ENCODE peak calls at places on chromosomes 6 and 20, in five cellular contexts. M is CD4-positive, CD25-positive, alpha-beta regulatory T cell; L is ascending aorta; O is CD8-positive, alpha-beta memory T cell; K is heart right ventricle. Z is an unnamed sample.

GRCh38 chr6:138129190-138129589 is 22.0 kb upstream of the PERP start:
- DNase-seq in M (no peak), O (no peak), K (no peak), L (no peak), Z (no peak)

GRCh38 chr6:53793318-53793975 is 1.4 kb upstream of the LRRC1 start:
- DNase-seq in K (peak; percentile 17), M (peak; percentile 45), O (peak; percentile 11), L (no peak), Z (peak; percentile 73)

GRCh38 chr6:8175046-8175777 is 72.9 kb upstream of the EEF1E1 start:
- DNase-seq in K (no peak), M (no peak), O (no peak), L (no peak), Z (no peak)

GRCh38 chr6:7725412-7725811 is 487 bp upstream of the BMP6 start:
- DNase-seq in L (no peak), O (no peak), K (no peak), M (no peak), Z (no peak)

GRCh38 chr20:44017905-44018683 is 103.4 kb downstream of the TOX2 start:
- DNase-seq in M (no peak), L (peak; percentile 31), K (peak; percentile 26), O (no peak), Z (no peak)

GRCh38 chr20:45999908-46000570 is 8.7 kb upstream of the MMP9 start:
- DNase-seq in L (no peak), O (no peak), M (no peak), K (no peak), Z (no peak)

GRCh38 chr20:51366155-51366886 is 176.2 kb downstream of the NFATC2 start:
- DNase-seq in O (no peak), L (peak; percentile 53), K (peak; percentile 27), M (no peak), Z (no peak)

GRCh38 chr20:16040742-16041141 is 532.5 kb downstream of the KIF16B start:
- DNase-seq in M (no peak), K (no peak), L (no peak), O (no peak), Z (no peak)

GRCh38 chr20:44136579-44136978 is 50.4 kb downstream of the JPH2 start:
- DNase-seq in M (no peak), L (no peak), O (no peak), K (no peak), Z (no peak)

GRCh38 chr6:2101213-2101612 is 144.2 kb downstream of the GMDS start:
- DNase-seq in M (no peak), K (no peak), O (no peak), L (no peak), Z (no peak)

GRCh38 chr6:69881322-69882151 is 15.2 kb downstream of the COL19A1 start:
- DNase-seq in O (no peak), L (no peak), K (no peak), M (no peak), Z (no peak)

GRCh38 chr20:50197463-50197862 is 6.8 kb downstream of the CEBPB start:
- DNase-seq in M (no peak), O (no peak), L (no peak), K (no peak), Z (no peak)

GRCh38 chr20:24109008-24109407 is 120.4 kb upstream of the GGTLC1 start:
- DNase-seq in L (no peak), O (peak; percentile 46), K (no peak), M (no peak), Z (no peak)

GRCh38 chr6:155765275-155766194 is 309.9 kb upstream of the NOX3 start:
- DNase-seq in M (no peak), O (no peak), K (no peak), L (no peak), Z (no peak)

GRCh38 chr6:43268782-43269272 is 25.5 kb downstream of the TTBK1 start:
- DNase-seq in O (no peak), K (no peak), L (no peak), M (no peak), Z (no peak)

GRCh38 chr6:28587011-28587745 is 61.5 kb downstream of the GPX5 start:
- DNase-seq in K (peak; percentile 19), L (no peak), M (peak; percentile 85), O (peak; percentile 13), Z (no peak)

GRCh38 chr20:1298166-1298565 is 30.8 kb downstream of the SDCBP2 start:
- DNase-seq in L (no peak), O (no peak), K (no peak), M (no peak), Z (no peak)

GRCh38 chr6:96509281-96509680 is 12.3 kb upstream of the UFL1 start:
- DNase-seq in K (no peak), M (no peak), L (no peak), O (no peak), Z (no peak)

GRCh38 chr6:49300443-49300842 is 162.6 kb downstream of the MMUT start:
- DNase-seq in K (no peak), L (no peak), M (no peak), O (no peak), Z (no peak)

GRCh38 chr6:31037169-31037568 is 26.9 kb downstream of the MUC22 start:
- DNase-seq in K (no peak), O (no peak), M (no peak), L (no peak), Z (no peak)

GRCh38 chr6:24589334-24589733 is 56.7 kb downstream of the KIAA0319 start:
- DNase-seq in M (no peak), O (no peak), K (no peak), L (no peak), Z (no peak)

GRCh38 chr6:15521516-15521915 is 141.3 kb downstream of the DTNBP1 start:
- DNase-seq in K (no peak), L (no peak), M (no peak), O (no peak), Z (no peak)

GRCh38 chr6:129434091-129434490 is 275.9 kb downstream of the ARHGAP18 start:
- DNase-seq in L (no peak), K (no peak), M (no peak), O (no peak), Z (no peak)

GRCh38 chr20:22577515-22578220 is 6.7 kb downstream of the FOXA2 start:
- DNase-seq in O (no peak), K (no peak), M (no peak), L (no peak), Z (no peak)
- H3K4me3 ChIP-seq in O (no peak overlapping the region), K (no peak overlapping the region), M (no peak overlapping the region), L (no peak overlapping the region), Z (no peak overlapping the region)

DNA sequence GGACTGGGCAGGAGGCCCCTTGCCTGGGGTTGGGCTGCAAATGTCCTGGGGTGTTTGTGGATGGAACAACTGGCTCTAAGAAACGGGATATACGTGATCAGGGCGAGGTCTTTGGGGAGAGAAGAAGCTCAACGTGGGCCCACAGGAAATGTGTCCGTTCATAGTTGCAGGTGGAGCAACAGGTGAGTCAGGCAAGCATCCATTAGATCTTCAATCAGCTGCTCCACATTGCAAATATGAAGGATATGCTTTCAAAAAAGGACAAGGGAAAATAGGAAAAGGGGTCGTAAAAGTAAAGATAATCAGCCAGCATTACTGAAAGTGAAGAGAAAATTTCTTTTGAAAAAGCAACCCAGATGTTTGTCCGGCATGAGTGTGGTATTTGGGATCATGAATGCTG is 251.0 kb downstream of the CDH4 start:
- DNase-seq in L (no peak), K (no peak), M (no peak), O (no peak), Z (no peak)
- H3K4me3 ChIP-seq in L (no peak overlapping the region), K (no peak overlapping the region), M (no peak overlapping the region), O (no peak overlapping the region), Z (no peak overlapping the region)

GRCh38 chr20:10218536-10219451 is at the start of gene SNAP25:
- DNase-seq in M (peak; percentile 54), O (peak; percentile 36), K (no peak), L (no peak), Z (peak; percentile 78)

GRCh38 chr20:10219993-10220750 is 1.5 kb downstream of the SNAP25 start:
- DNase-seq in K (no peak), L (no peak), M (no peak), O (no peak), Z (no peak)

GRCh38 chr20:10217517-10218410 is 866 bp upstream of the SNAP25 start:
- DNase-seq in O (no peak), K (no peak), M (no peak), L (peak; percentile 40), Z (no peak)

GRCh38 chr20:10221022-10221421 is 2.4 kb downstream of the SNAP25 start:
- DNase-seq in M (no peak), K (no peak), O (no peak), L (no peak), Z (no peak)

DNA sequence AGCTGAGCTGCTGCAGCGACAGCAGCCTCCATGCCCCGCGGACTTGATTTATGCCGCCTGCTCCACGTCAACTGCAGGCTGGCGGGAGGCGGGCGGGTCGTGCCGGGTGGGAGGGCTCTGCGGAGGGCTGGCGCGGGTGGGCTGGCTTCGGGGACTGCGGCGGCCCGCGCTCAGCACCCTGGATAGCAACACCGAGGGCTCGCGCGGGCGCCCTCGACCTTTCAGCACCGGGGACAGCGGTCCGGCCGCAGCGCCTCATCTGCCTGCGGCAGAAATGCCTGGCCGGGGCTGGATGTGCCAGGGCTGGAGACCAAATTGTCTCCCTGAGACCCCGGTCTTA is 792 bp downstream of the SNAP25 start:
- DNase-seq in O (peak; percentile 49), L (no peak), M (peak; percentile 33), K (peak; percentile 66), Z (peak; percentile 39)
- H3K4me3 ChIP-seq in O (no peak overlapping the region), L (peak overlapping the region; percentile 72), M (no peak overlapping the region), K (no peak overlapping the region), Z (peak overlapping the region; percentile 54)

GRCh38 chr6:35296931-35297330 is 687 bp upstream of the DEF6 start:
- DNase-seq in L (no peak), M (no peak), K (no peak), O (no peak), Z (no peak)

GRCh38 chr6:35298625-35299140 is 1.1 kb downstream of the DEF6 start:
- DNase-seq in M (peak; percentile 62), K (no peak), L (no peak), O (no peak), Z (peak; percentile 39)

GRCh38 chr6:35299674-35300073 is 2.1 kb downstream of the DEF6 start:
- DNase-seq in K (peak; percentile 48), M (peak; percentile 65), O (no peak), L (no peak), Z (no peak)

GRCh38 chr6:35295521-35296315 is 1.9 kb upstream of the DEF6 start:
- DNase-seq in M (no peak), L (no peak), O (no peak), K (no peak), Z (no peak)

DNA sequence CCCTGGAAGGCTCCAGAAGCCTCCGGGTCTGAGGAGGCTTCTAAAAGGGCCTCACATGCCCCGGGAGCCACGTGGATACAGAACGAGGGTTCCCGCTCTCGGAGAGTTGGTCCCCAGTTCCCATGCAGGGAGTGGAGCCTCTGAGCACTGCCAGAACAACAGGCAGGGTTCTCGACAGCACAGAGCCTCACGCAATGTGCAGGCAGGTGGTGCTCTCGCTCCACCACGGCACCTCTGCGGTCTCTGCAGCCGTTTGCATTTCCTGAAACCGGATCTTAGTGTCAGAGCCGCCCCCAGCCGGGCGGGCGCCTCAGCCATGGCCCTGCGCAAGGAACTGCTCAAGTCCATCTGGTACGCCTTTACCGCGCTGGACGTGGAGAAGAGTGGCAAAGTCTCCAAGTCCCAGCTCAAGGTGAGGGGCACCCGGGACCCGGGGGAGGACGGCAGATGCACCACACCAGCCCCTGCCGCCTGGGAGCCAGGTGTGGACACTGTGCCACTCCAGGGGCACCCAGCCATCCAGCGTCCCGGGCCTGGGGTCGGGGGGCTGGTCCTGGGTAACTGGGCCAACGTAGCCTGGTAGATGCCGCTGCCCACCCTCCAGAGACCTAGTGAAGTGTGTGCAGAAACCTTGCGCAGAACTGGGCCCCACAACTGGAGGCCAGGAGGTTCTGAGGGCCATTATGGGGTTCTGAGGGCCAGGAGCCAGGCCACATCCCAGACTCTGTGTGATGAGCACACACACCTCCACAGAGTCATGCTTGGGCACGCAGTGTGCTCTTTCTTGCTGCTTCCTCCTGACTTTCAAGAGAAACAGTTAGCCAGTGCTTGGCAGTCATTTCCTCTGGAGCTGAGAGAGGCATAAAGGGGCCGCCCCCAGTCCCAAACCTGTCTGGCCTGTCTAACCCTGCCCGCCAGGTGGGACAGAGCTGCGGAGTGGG is at the start of gene DEF6:
- DNase-seq in K (peak; percentile 73), M (peak; percentile 94), O (peak; percentile 83), L (peak; percentile 62), Z (peak; percentile 95)
- H3K4me3 ChIP-seq in K (peak within 1 kb of the TSS; percentile 16), M (peak within 1 kb of the TSS; percentile 96), O (peak within 1 kb of the TSS; percentile 93), L (peak within 1 kb of the TSS; percentile 53), Z (peak within 1 kb of the TSS; percentile 91)

Z was measured in Jurkat, Clone E6-1.